ENCODE peak calls at places on chromosomes 3 and 15, in ten cellular contexts. P is fibroblast of villous mesenchyme, J is dorsolateral prefrontal cortex, H is cardiac fibroblast, U is adrenal gland, F is neural crest cell, V is GM06990, R is transverse colon, X is tibial nerve, D is B cell. Q is an unnamed sample.
A peak's percentile ranks its signal among the peaks of the same experiment; 100 is the strongest.

GRCh38 chr3:2623463-2623862 is 486.7 kb downstream of the IL5RA start:
- DNase-seq in P (peak; percentile 81), J (no peak), V (no peak), H (no peak), F (no peak), U (no peak), X (no peak), R (no peak), D (no peak), Q (no peak)

GRCh38 chr3:3998140-3998977 is 199.1 kb downstream of the LRRN1 start:
- DNase-seq in R (no peak), F (peak; percentile 31), V (peak; percentile 19), H (peak; percentile 32), J (no peak), X (no peak), D (peak; percentile 38), U (no peak), P (peak; percentile 1), Q (peak; percentile 27)

GRCh38 chr3:147431746-147432145 is 22.6 kb downstream of the ZIC1 start:
- DNase-seq in P (no peak), X (no peak), J (no peak), R (no peak), D (no peak), H (no peak), F (no peak), V (no peak), U (no peak), Q (no peak)

GRCh38 chr15:32685576-32685975 is 32.2 kb upstream of the GREM1 start:
- DNase-seq in F (no peak), V (no peak), H (peak; percentile 95), P (peak; percentile 65), J (no peak), D (no peak), X (no peak), R (no peak), U (no peak), Q (no peak)

GRCh38 chr3:122421101-122421500 is 5.2 kb upstream of the WDR5B start:
- DNase-seq in H (no peak), D (no peak), R (no peak), U (no peak), P (no peak), X (no peak), V (no peak), F (no peak), J (no peak), Q (no peak)

GRCh38 chr3:169578381-169578780 is 85.1 kb downstream of the MECOM start:
- DNase-seq in H (no peak), U (no peak), J (no peak), V (no peak), P (no peak), F (no peak), X (no peak), D (no peak), R (no peak), Q (no peak)

GRCh38 chr3:78857494-78858111 is 910.2 kb downstream of the ROBO1 start:
- DNase-seq in X (no peak), F (no peak), P (peak; percentile 29), V (no peak), J (no peak), U (peak; percentile 30), H (peak; percentile 62), D (no peak), R (no peak), Q (no peak)

GRCh38 chr15:92747047-92747446 is 91.5 kb upstream of the FAM174B start:
- DNase-seq in U (no peak), H (no peak), J (no peak), D (no peak), F (no peak), X (no peak), V (no peak), P (no peak), R (no peak), Q (no peak)

GRCh38 chr15:25543156-25543555 is 104.3 kb upstream of the UBE3A start:
- DNase-seq in U (peak; percentile 83), V (no peak), D (no peak), H (peak; percentile 1), J (no peak), R (peak; percentile 31), X (peak; percentile 46), P (peak; percentile 1), F (no peak), Q (no peak)

GRCh38 chr3:151011427-151011826 is 38.9 kb upstream of the CLRN1 start:
- DNase-seq in X (no peak), D (no peak), U (no peak), R (no peak), P (peak; percentile 48), J (no peak), V (no peak), F (no peak), H (peak; percentile 54), Q (no peak)

GRCh38 chr3:194130807-194131589 is 5.0 kb upstream of the HES1 start:
- DNase-seq in U (no peak), D (peak; percentile 89), R (peak; percentile 62), H (no peak), X (no peak), F (no peak), V (peak; percentile 95), J (no peak), P (no peak), Q (no peak)

GRCh38 chr3:165206454-165207266 is 10.5 kb upstream of the SLITRK3 start:
- DNase-seq in H (peak; percentile 79), X (peak; percentile 53), D (peak; percentile 14), R (peak; percentile 69), U (peak; percentile 73), P (peak; percentile 64), J (peak; percentile 72), F (peak; percentile 62), V (peak; percentile 47), Q (peak; percentile 69)

GRCh38 chr3:6962796-6963195 is 101.9 kb downstream of the GRM7 start:
- DNase-seq in U (no peak), P (no peak), R (no peak), X (no peak), F (no peak), H (no peak), V (no peak), J (no peak), D (no peak), Q (no peak)

GRCh38 chr15:101242160-101242998 is 9.5 kb downstream of the CHSY1 start:
- DNase-seq in F (no peak), X (no peak), J (no peak), D (peak; percentile 70), R (peak; percentile 45), U (no peak), V (peak; percentile 57), H (peak; percentile 81), P (peak; percentile 82), Q (no peak)

GRCh38 chr15:101244889-101245668 is 6.8 kb downstream of the CHSY1 start:
- DNase-seq in R (no peak), F (no peak), P (no peak), X (no peak), V (no peak), J (no peak), U (no peak), H (no peak), D (no peak), Q (no peak)

GRCh38 chr15:101242999-101243336 is 8.9 kb downstream of the CHSY1 start:
- DNase-seq in R (no peak), P (no peak), D (no peak), J (no peak), F (no peak), H (no peak), U (no peak), V (no peak), X (no peak), Q (no peak)

GRCh38 chr15:101243420-101243819 is 8.4 kb downstream of the CHSY1 start:
- DNase-seq in H (no peak), V (no peak), F (no peak), D (no peak), P (no peak), U (no peak), R (no peak), X (no peak), J (no peak), Q (no peak)

GRCh38 chr15:101244039-101244781 is 7.6 kb downstream of the CHSY1 start:
- DNase-seq in F (no peak), J (no peak), P (peak; percentile 66), V (no peak), D (no peak), R (no peak), X (no peak), H (peak; percentile 34), U (no peak), Q (no peak)
- TF ChIP-seq CTCF in F (no peak), J (no peak), P (no peak), V (no peak), D (no peak), R (no peak), X (no peak), H (no peak), U (no peak), Q (no peak)

GRCh38 chr3:16319307-16319706 is 54.3 kb downstream of the OXNAD1 start:
- DNase-seq in P (no peak), H (peak; percentile 27), R (no peak), D (peak; percentile 38), U (no peak), F (no peak), X (no peak), J (no peak), V (no peak), Q (peak; percentile 25)
- TF ChIP-seq CTCF in P (peak; percentile 21), H (peak; percentile 25), R (no peak), D (peak; percentile 43), U (no peak), F (peak; percentile 45), X (no peak), J (peak; percentile 16), V (peak; percentile 65), Q (peak; percentile 35)

GRCh38 chr3:197750863-197751737 is 1.4 kb downstream of the FYTTD1 start:
- DNase-seq in X (peak; percentile 32), F (peak; percentile 5), J (no peak), U (peak; percentile 58), D (peak; percentile 42), R (peak; percentile 57), P (peak; percentile 68), V (peak; percentile 46), H (peak; percentile 60), Q (peak; percentile 9)

GRCh38 chr3:197748597-197749314 is 927 bp upstream of the FYTTD1 start:
- DNase-seq in F (no peak), R (no peak), J (no peak), V (no peak), D (no peak), U (no peak), H (peak; percentile 43), P (peak; percentile 57), X (no peak), Q (no peak)

GRCh38 chr3:197750396-197750831 is 731 bp downstream of the FYTTD1 start:
- DNase-seq in X (peak; percentile 41), U (peak; percentile 69), P (peak; percentile 72), R (peak; percentile 74), D (peak; percentile 72), H (peak; percentile 75), J (no peak), V (peak; percentile 75), F (peak; percentile 46), Q (peak; percentile 70)

GRCh38 chr3:197749315-197749600 is 425 bp upstream of the FYTTD1 start:
- DNase-seq in F (no peak), U (no peak), D (no peak), V (no peak), X (no peak), J (no peak), H (peak; percentile 60), R (peak; percentile 63), P (peak; percentile 73), Q (no peak)

GRCh38 chr3:197749601-197750395 is at the start of gene FYTTD1:
- DNase-seq in H (peak; percentile 79), R (peak; percentile 93), V (peak; percentile 95), P (peak; percentile 87), F (peak; percentile 77), J (peak; percentile 88), X (peak; percentile 83), U (peak; percentile 88), D (peak; percentile 96), Q (peak; percentile 77)
- TF ChIP-seq CTCF in H (peak; percentile 34), R (peak; percentile 47), V (peak; percentile 48), P (peak; percentile 37), F (peak; percentile 50), J (peak; percentile 66), X (peak; percentile 76), U (no peak), D (peak; percentile 64), Q (peak; percentile 16)

GRCh38 chr3:57852896-57853295 is 96.8 kb downstream of the SLMAP start:
- DNase-seq in X (no peak), H (peak; percentile 41), V (no peak), J (no peak), F (no peak), U (no peak), D (no peak), P (peak; percentile 38), R (no peak), Q (no peak)
- TF ChIP-seq CTCF in X (no peak), H (no peak), V (no peak), J (peak; percentile 22), F (peak; percentile 56), U (no peak), D (peak; percentile 25), P (peak; percentile 23), R (peak; percentile 23), Q (no peak)

Q was measured in endothelial cell.